ENCODE peak calls at places on chromosomes 7 and 10, in nine cellular contexts. M is heart left ventricle, O is left ventricle myocardium inferior, I is tibial artery, N is left lung, Q is endothelial cell of umbilical vein, D is IMR-90, X is PC-9, W is ovary. F is an unnamed sample. For H3K4me1, the result is how much of the 10 kb centered on the place peaks cover.

GRCh38 chr7:74599251-74599650 is 58.3 kb upstream of the GTF2I start:
- DNase-seq in M (no peak), O (no peak), I (no peak), N (no peak), Q (no peak), D (no peak), X (no peak), W (no peak), F (no peak)

GRCh38 chr7:102992820-102993531 is 80.2 kb downstream of the LRRC17 start:
- DNase-seq in M (no peak), O (no peak), I (no peak), N (no peak), Q (peak), D (peak), X (peak), W (no peak), F (no peak)

GRCh38 chr10:118832242-118832651 is 77.5 kb upstream of the CACUL1 start:
- DNase-seq in M (peak), O (peak), I (peak), N (peak), Q (peak), D (peak), X (no peak), W (no peak), F (no peak)

GRCh38 chr7:28790467-28790866 is 167.7 kb downstream of the TRIL start:
- DNase-seq in M (no peak), O (no peak), I (no peak), N (no peak), Q (no peak), D (no peak), X (no peak), W (no peak), F (no peak)

GRCh38 chr10:60536529-60537114 is 146.9 kb upstream of the ANK3 start:
- DNase-seq in M (no peak), O (no peak), I (no peak), N (no peak), Q (no peak), D (peak), X (no peak), W (no peak), F (no peak)

GRCh38 chr7:30162133-30162532 is 27.3 kb downstream of the MTURN start:
- DNase-seq in M (no peak), O (no peak), I (no peak), N (no peak), Q (no peak), D (no peak), X (no peak), W (no peak), F (no peak)

GRCh38 chr7:148607151-148607661 is 16.6 kb downstream of the C7orf33 start:
- DNase-seq in M (no peak), O (no peak), I (no peak), N (no peak), Q (no peak), D (no peak), X (no peak), W (no peak), F (peak)

GRCh38 chr7:36860679-36861078 is 136.4 kb upstream of the AOAH start:
- DNase-seq in M (no peak), O (no peak), I (no peak), N (no peak), Q (no peak), D (no peak), X (no peak), W (no peak), F (no peak)

GRCh38 chr10:46291817-46292572 is 5.2 kb downstream of the ANTXRL start:
- DNase-seq in M (no peak), O (no peak), I (peak), N (no peak), Q (no peak), D (no peak), X (no peak), W (no peak), F (peak)

GRCh38 chr10:93379366-93380042 is 102.6 kb downstream of the MYOF start:
- DNase-seq in M (no peak), O (no peak), I (no peak), N (no peak), Q (peak), D (peak), X (no peak), W (no peak), F (no peak)

GRCh38 chr10:49609283-49610014 is 661 bp upstream of the SLC18A3 start:
- DNase-seq in M (no peak), O (no peak), I (peak), N (no peak), Q (no peak), D (no peak), X (no peak), W (no peak), F (peak)

GRCh38 chr7:127588019-127588696 is at the start of gene ARF5:
- DNase-seq in M (peak), O (peak), I (peak), N (peak), Q (peak), D (peak), X (peak), W (peak), F (peak)

GRCh38 chr10:114504769-114505579 is 100.7 kb upstream of the AFAP1L2 start:
- DNase-seq in M (no peak), O (no peak), I (no peak), N (no peak), Q (peak), D (peak), X (peak), W (no peak), F (no peak)

GRCh38 chr7:1963575-1963974 is 269.2 kb downstream of the MAD1L1 start:
- DNase-seq in M (no peak), O (no peak), I (no peak), N (peak), Q (no peak), D (no peak), X (no peak), W (no peak), F (no peak)

GRCh38 chr10:15842493-15843169 is 17.7 kb downstream of the MINDY3 start:
- DNase-seq in M (no peak), O (no peak), I (no peak), N (no peak), Q (peak), D (peak), X (no peak), W (no peak), F (no peak)

GRCh38 chr10:101961591-101962498 is 94.1 kb downstream of the ARMH3 start:
- DNase-seq in M (peak), O (peak), I (peak), N (no peak), Q (no peak), D (peak), X (no peak), W (no peak), F (no peak)

GRCh38 chr10:121457729-121458128 is 140.5 kb downstream of the FGFR2 start:
- DNase-seq in M (no peak), O (no peak), I (no peak), N (no peak), Q (no peak), D (no peak), X (no peak), W (no peak), F (no peak)

GRCh38 chr10:82251222-82251977 is 376.4 kb downstream of the NRG3 start:
- DNase-seq in M (no peak), O (no peak), I (no peak), N (no peak), Q (no peak), D (no peak), X (no peak), W (no peak), F (peak)

GRCh38 chr7:95476072-95476845 is 9.5 kb upstream of the ASB4 start:
- DNase-seq in M (no peak), O (no peak), I (no peak), N (no peak), Q (no peak), D (no peak), X (no peak), W (no peak), F (no peak)

GRCh38 chr7:110568388-110568787 is 522.5 kb upstream of the LRRN3 start:
- DNase-seq in M (no peak), O (no peak), I (no peak), N (no peak), Q (no peak), D (no peak), X (no peak), W (no peak), F (no peak)

GRCh38 chr10:50577681-50578350 is 45.9 kb downstream of the SGMS1 start:
- DNase-seq in M (peak), O (no peak), I (no peak), N (no peak), Q (peak), D (peak), X (peak), W (no peak), F (no peak)

GRCh38 chr7:220151-220841 is 27.9 kb downstream of the FAM20C start:
- DNase-seq in M (no peak), O (no peak), I (no peak), N (no peak), Q (no peak), D (no peak), X (no peak), W (no peak), F (peak)

GRCh38 chr10:50645241-50645640 is 21.5 kb upstream of the SGMS1 start:
- DNase-seq in M (no peak), O (no peak), I (no peak), N (no peak), Q (no peak), D (no peak), X (no peak), W (no peak), F (no peak)

GRCh38 chr7:89514970-89515369 is 639.3 kb upstream of the STEAP1 start:
- DNase-seq in M (no peak), O (no peak), I (no peak), N (no peak), Q (no peak), D (no peak), X (no peak), W (no peak), F (no peak)

GRCh38 chr10:11409357-11409756 is 202.1 kb downstream of the USP6NL start:
- DNase-seq in M (no peak), O (no peak), I (no peak), N (no peak), Q (no peak), D (no peak), X (no peak), W (no peak), F (no peak)

GRCh38 chr10:11404931-11405330 is 206.5 kb downstream of the USP6NL start:
- DNase-seq in M (no peak), O (no peak), I (no peak), N (no peak), Q (no peak), D (no peak), X (no peak), W (no peak), F (no peak)

GRCh38 chr10:11406746-11407145 is 204.7 kb downstream of the USP6NL start:
- DNase-seq in M (no peak), O (no peak), I (no peak), N (no peak), Q (no peak), D (no peak), X (no peak), W (no peak), F (no peak)

GRCh38 chr10:11411926-11412545 is 199.4 kb downstream of the USP6NL start:
- DNase-seq in M (no peak), O (no peak), I (no peak), N (no peak), Q (no peak), D (no peak), X (no peak), W (no peak), F (no peak)

GRCh38 chr10:11407939-11408338 is 203.5 kb downstream of the USP6NL start:
- DNase-seq in M (no peak), O (no peak), I (no peak), N (no peak), Q (no peak), D (no peak), X (no peak), W (no peak), F (no peak)
- H3K4me3 ChIP-seq in M (no peak), O (no peak), I (no peak), N (no peak), Q (no peak), D (no peak), X (no peak), W (no peak), F (no peak)

GRCh38 chr10:100350914-100351485 is 4.0 kb downstream of the SCD start:
- DNase-seq in M (no peak), O (no peak), I (no peak), N (no peak), Q (no peak), D (no peak), X (no peak), W (no peak), F (no peak)
- H3K4me1 ChIP-seq in M (under half), O (under half), I (under half), N (under half), Q (under half), D (under half), X (under half), W (under half), F (under half)

DNA sequence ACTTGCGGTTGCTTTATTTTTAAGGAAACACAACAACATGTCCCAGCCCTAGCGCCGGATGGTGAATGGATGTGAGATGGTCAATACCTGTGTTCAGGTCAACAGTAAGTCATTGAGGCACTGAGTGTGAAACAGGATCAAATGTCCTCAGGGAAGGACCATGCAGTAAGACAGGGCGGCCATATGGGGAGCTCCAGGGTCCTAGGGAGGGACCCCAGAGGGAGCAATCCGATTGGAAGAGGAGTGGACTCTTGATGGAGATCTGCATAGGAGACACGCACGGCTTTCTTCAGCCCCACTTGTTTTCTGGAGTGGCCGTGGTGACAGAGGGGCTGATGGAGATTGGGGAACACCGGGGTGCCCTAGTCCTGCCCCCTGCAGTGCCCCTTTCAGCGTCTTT is 423.8 kb upstream of the MKI67 start:
- DNase-seq in M (no peak), O (no peak), I (no peak), N (no peak), Q (no peak), D (no peak), X (no peak), W (no peak), F (no peak)
- TF ChIP-seq CTCF in M (no peak), O (no peak), I (no peak), N (no peak), Q (no peak), D (no peak), X (no peak), W (no peak), F (no peak)

DNA sequence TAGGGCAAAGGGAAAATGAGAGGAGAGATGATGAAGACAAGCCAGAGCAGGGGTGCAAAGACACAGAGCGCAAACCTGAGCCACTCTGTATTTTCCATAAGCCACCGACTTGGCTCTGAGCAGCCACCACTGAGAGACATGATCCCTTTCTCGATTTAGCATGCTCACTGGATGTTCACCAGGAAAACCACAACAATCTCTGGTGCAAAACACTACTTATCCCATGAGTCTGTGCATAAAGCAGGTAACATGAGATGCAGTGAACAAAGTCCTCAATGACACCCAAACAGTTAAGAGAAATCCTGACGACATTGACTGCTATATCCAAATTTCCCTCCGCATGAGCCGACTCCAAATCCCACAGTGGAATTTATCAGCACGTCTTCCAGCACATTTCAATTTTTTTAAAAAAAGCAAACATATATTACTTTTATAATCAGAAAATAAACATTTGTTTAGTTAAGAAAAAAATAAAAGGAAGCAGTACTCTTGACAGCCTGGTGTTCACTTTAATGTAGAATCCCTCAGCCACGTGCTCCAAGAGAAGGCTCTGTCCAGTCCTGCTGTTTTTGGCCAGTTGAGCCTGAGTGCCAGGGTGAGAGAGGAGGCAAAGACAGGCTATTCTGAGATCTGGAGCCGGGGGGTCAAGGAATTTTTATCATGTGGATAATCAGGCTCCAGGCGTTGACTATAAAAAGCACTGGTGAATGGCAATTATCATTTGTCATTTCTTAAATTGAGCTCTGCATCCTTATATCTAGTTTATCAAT is 238.4 kb downstream of the KCNMA1 start:
- DNase-seq in M (no peak), O (no peak), I (no peak), N (no peak), Q (no peak), D (no peak), X (no peak), W (no peak), F (no peak)
- H3K4me3 ChIP-seq in M (no peak), O (no peak), I (no peak), N (no peak), Q (no peak), D (no peak), X (no peak), W (no peak), F (no peak)

DNA sequence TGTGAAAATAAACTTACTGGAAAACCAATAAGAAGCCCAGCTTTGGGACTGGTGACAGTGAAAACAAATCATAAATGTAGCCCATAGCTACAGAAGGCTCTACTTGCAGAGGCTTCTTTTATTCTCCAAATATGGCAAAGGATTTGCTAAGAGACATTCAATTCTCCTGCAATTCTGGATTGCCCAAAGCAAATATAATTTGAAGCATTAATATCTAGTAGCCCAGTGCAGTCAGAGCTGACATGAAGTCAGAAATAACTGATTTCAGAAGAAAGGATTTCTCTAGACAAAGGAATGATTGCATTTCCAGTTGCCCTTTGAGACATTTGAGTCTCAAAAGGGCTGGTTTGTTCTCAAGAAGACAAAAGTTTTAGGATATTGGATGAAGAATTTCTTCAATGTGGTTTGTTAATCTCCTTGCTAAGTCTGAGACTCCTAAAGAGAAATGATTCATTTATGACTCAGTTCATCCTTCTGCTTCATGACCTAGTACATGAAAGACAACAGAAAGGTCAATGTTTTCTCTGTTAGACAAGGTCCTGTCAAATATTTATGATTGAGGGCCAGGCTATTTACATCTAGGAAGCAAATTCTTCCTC is 27.8 kb downstream of the PPP1R3C start:
- DNase-seq in M (no peak), O (no peak), I (no peak), N (no peak), Q (peak), D (peak), X (no peak), W (no peak), F (no peak)
- H3K4me1 ChIP-seq in M (half or more), O (under half), I (under half), N (under half), Q (under half), D (under half), X (under half), W (under half), F (under half)

F was measured in neural progenitor cell.